ENCODE peak calls at places on chromosomes 5 and 9, in seven cellular contexts. A, D, T, R, S, L and B are unnamed samples.

GRCh38 chr5:127447822-127448221 is 69.6 kb upstream of the PRRC1 start:
- DNase-seq in L (no peak), R (no peak), T (peak; percentile 82), A (no peak), S (peak; percentile 39), D (no peak), B (no peak)

GRCh38 chr5:149801307-149801985 is 71.3 kb downstream of the PPARGC1B start:
- DNase-seq in A (peak; percentile 60), T (no peak), R (no peak), L (no peak), D (no peak), S (no peak), B (no peak)

GRCh38 chr5:175695161-175696126 is 37.6 kb downstream of the HRH2 start:
- DNase-seq in L (peak; percentile 18), D (no peak), A (no peak), S (no peak), R (no peak), T (no peak), B (no peak)

GRCh38 chr5:102154291-102154690 is 141.8 kb downstream of the SLCO4C1 start:
- DNase-seq in T (no peak), D (no peak), R (no peak), S (no peak), L (no peak), A (no peak), B (no peak)

GRCh38 chr5:72209515-72210115 is 102.3 kb downstream of the MAP1B start:
- DNase-seq in D (no peak), R (no peak), A (no peak), L (no peak), T (peak; percentile 56), S (peak; percentile 9), B (no peak)

GRCh38 chr5:95669540-95669939 is 13.3 kb downstream of the SPATA9 start:
- DNase-seq in L (peak; percentile 88), A (peak; percentile 83), T (peak; percentile 99), D (peak; percentile 69), S (peak; percentile 95), R (no peak), B (peak; percentile 84)

GRCh38 chr5:76606665-76607064 is 16.5 kb downstream of the F2RL2 start:
- DNase-seq in A (no peak), S (no peak), T (no peak), L (no peak), R (no peak), D (no peak), B (no peak)

GRCh38 chr5:54390015-54390414 is 65.5 kb upstream of the HSPB3 start:
- DNase-seq in A (no peak), T (peak; percentile 92), D (no peak), R (no peak), L (no peak), S (peak; percentile 75), B (no peak)

GRCh38 chr5:148090780-148091221 is 27.0 kb downstream of the SPINK5 start:
- DNase-seq in T (no peak), R (no peak), A (no peak), L (no peak), S (peak; percentile 2), D (no peak), B (no peak)

GRCh38 chr9:129676970-129677369 is 11.5 kb downstream of the PRRX2 start:
- DNase-seq in D (no peak), R (no peak), L (no peak), S (no peak), A (peak; percentile 40), T (no peak), B (peak; percentile 54)

GRCh38 chr9:119360237-119360636 is 9.0 kb downstream of the BRINP1 start:
- DNase-seq in L (no peak), S (no peak), A (no peak), R (no peak), D (no peak), T (no peak), B (no peak)

GRCh38 chr5:152303841-152304240 is 101.2 kb downstream of the NMUR2 start:
- DNase-seq in R (no peak), T (no peak), L (no peak), D (no peak), S (no peak), A (no peak), B (no peak)

GRCh38 chr9:98709968-98710965 is 1.5 kb upstream of the GABBR2 start:
- DNase-seq in T (peak; percentile 61), S (peak; percentile 82), D (no peak), A (no peak), L (no peak), R (no peak), B (no peak)

GRCh38 chr5:65394078-65394477 is 87.6 kb downstream of the ADAMTS6 start:
- DNase-seq in D (peak; percentile 35), L (peak; percentile 71), R (no peak), A (peak; percentile 39), T (peak; percentile 87), S (peak; percentile 97), B (peak; percentile 74)

GRCh38 chr5:149061341-149061740 is 1.5 kb downstream of the SH3TC2 start:
- DNase-seq in R (no peak), L (no peak), A (no peak), D (no peak), S (no peak), T (no peak), B (no peak)

GRCh38 chr9:20402273-20402875 is 219.9 kb downstream of the MLLT3 start:
- DNase-seq in T (no peak), S (peak; percentile 4), D (no peak), R (no peak), A (no peak), L (no peak), B (no peak)

GRCh38 chr9:110797611-110798010 is 129.0 kb downstream of the MUSK start:
- DNase-seq in S (no peak), R (no peak), L (no peak), T (peak; percentile 80), A (no peak), D (no peak), B (no peak)
- H3K27ac ChIP-seq in S (no peak overlapping the region), R (no peak overlapping the region), L (no peak overlapping the region), T (peak overlapping the region; percentile 70), A (no peak overlapping the region), D (no peak overlapping the region), B (no peak overlapping the region)

GRCh38 chr5:100575815-100576214 is 40.6 kb downstream of the FAM174A start:
- DNase-seq in L (no peak), S (peak; percentile 4), T (no peak), A (no peak), R (no peak), D (no peak), B (no peak)

GRCh38 chr5:100576217-100576751 is 41.1 kb downstream of the FAM174A start:
- DNase-seq in D (no peak), A (no peak), R (no peak), T (no peak), S (peak; percentile 33), L (no peak), B (no peak)

GRCh38 chr5:100577506-100577905 is 42.3 kb downstream of the FAM174A start:
- DNase-seq in R (no peak), L (no peak), A (no peak), S (no peak), T (no peak), D (no peak), B (no peak)

GRCh38 chr5:100574716-100575115 is 39.5 kb downstream of the FAM174A start:
- DNase-seq in A (no peak), T (no peak), L (no peak), R (no peak), D (no peak), S (no peak), B (no peak)
- H3K27ac ChIP-seq in A (peak overlapping the region; percentile 52), T (no peak overlapping the region), L (no peak overlapping the region), R (no peak overlapping the region), D (peak overlapping the region; percentile 74), S (no peak overlapping the region), B (no peak overlapping the region)

GRCh38 chr5:68289576-68289975 is 74.0 kb downstream of the PIK3R1 start:
- DNase-seq in S (no peak), R (no peak), T (no peak), A (no peak), D (no peak), L (no peak), B (no peak)
- H3K27ac ChIP-seq in S (peak overlapping the region; percentile 93), R (no peak overlapping the region), T (no peak overlapping the region), A (peak overlapping the region; percentile 85), D (peak overlapping the region; percentile 94), L (peak overlapping the region; percentile 95), B (no peak overlapping the region)

GRCh38 chr5:59722875-59723274 is 170.7 kb downstream of the PDE4D start:
- DNase-seq in T (peak; percentile 45), D (no peak), L (no peak), A (no peak), S (no peak), R (no peak), B (no peak)
- H3K27ac ChIP-seq in T (no peak overlapping the region), D (no peak overlapping the region), L (no peak overlapping the region), A (no peak overlapping the region), S (no peak overlapping the region), R (no peak overlapping the region), B (no peak overlapping the region)

DNA sequence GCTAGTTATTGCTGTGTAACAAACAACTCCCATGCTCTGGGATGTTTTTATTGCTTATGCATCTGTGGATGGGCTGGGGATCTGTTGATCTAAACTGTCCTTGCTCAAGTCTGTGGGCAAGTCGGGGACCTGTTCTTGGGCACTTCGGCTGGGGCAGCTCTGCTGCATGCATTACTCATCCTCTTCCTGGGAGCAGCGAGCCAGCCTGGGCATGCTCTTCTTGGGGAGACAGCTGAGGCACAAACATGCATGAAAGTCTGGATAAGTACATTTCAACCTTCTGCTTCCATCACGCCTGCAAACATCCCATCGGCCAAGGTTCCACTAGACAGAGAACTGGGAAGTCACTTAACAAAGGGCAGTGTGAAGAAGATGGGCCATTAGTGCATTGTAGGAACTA is 66.3 kb downstream of the ANKRD33B start:
- DNase-seq in A (no peak), T (no peak), D (no peak), L (no peak), S (no peak), R (no peak), B (no peak)
- H3K27ac ChIP-seq in A (no peak overlapping the region), T (no peak overlapping the region), D (no peak overlapping the region), L (no peak overlapping the region), S (no peak overlapping the region), R (no peak overlapping the region), B (no peak overlapping the region)

GRCh38 chr9:69323886-69324285 is 1.1 kb upstream of the ENTREP1 start:
- DNase-seq in A (no peak), S (no peak), T (no peak), R (no peak), L (no peak), D (no peak), B (no peak)

GRCh38 chr9:69324549-69325401 is at the start of gene ENTREP1:
- DNase-seq in S (peak; percentile 39), R (peak; percentile 42), A (peak; percentile 77), D (peak; percentile 77), L (peak; percentile 87), T (peak; percentile 60), B (peak; percentile 76)

GRCh38 chr9:69322256-69322655 is 2.8 kb upstream of the ENTREP1 start:
- DNase-seq in D (no peak), A (no peak), S (no peak), L (no peak), T (no peak), R (no peak), B (no peak)

GRCh38 chr9:69325409-69326212 is 596 bp downstream of the ENTREP1 start:
- DNase-seq in A (peak; percentile 37), D (peak; percentile 31), R (no peak), T (no peak), L (peak; percentile 53), S (no peak), B (peak; percentile 55)

DNA sequence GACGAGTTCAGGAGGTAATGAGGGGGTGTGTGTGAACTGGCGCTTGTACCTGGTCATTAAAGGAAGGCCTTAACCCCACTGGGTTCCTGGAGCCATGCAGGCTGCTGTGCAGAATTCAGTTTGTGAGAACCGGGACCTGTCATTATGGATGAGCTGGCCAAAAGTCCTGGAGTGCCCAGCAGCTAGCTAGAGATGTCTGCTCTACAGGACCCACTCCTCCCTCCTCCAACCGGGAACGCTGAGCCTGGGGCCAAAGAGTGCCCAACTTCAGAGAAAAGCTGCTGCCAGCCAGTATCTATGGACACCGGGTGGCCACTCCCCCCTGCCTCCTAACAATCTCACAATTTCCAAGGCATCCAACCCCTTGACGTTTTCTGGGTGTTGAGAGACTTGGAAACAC is 1.2 kb downstream of the ENTREP1 start:
- DNase-seq in S (no peak), A (peak; percentile 29), R (no peak), L (no peak), T (no peak), D (peak; percentile 21), B (peak; percentile 56)
- H3K27ac ChIP-seq in S (peak overlapping the region; percentile 73), A (peak overlapping the region; percentile 66), R (no peak overlapping the region), L (peak overlapping the region; percentile 96), T (no peak overlapping the region), D (peak overlapping the region; percentile 91), B (no peak overlapping the region)